ENCODE peak calls at places on chromosomes 6 and 20, in four cellular contexts. Q, V, L and P are unnamed samples.

GRCh38 chr6:169342655-169343054 is 89.0 kb upstream of the THBS2 start:
- DNase-seq in Q (no peak), V (no peak), L (no peak), P (no peak)

GRCh38 chr6:135586844-135587243 is 89.3 kb upstream of the AHI1 start:
- DNase-seq in Q (no peak), V (no peak), L (no peak), P (peak)

GRCh38 chr20:37734228-37734980 is 40.6 kb downstream of the CTNNBL1 start:
- DNase-seq in Q (no peak), V (no peak), L (no peak), P (peak)

GRCh38 chr20:32470025-32470861 is 112.1 kb downstream of the ASXL1 start:
- DNase-seq in Q (peak), V (peak), L (peak), P (no peak)

GRCh38 chr6:108655840-108656650 is 95.3 kb downstream of the FOXO3 start:
- DNase-seq in Q (no peak), V (no peak), L (no peak), P (no peak)

GRCh38 chr20:666877-667276 is 8.7 kb downstream of the SCRT2 start:
- DNase-seq in Q (no peak), V (no peak), L (no peak), P (no peak)

GRCh38 chr6:19781269-19781668 is 55.9 kb upstream of the ID4 start:
- DNase-seq in Q (no peak), V (no peak), L (no peak), P (no peak)

GRCh38 chr6:116667620-116668019 is 946 bp downstream of the ZUP1 start:
- DNase-seq in Q (no peak), V (peak), L (no peak), P (no peak)

GRCh38 chr6:40965046-40965445 is 74.0 kb downstream of the UNC5CL start:
- DNase-seq in Q (no peak), V (no peak), L (no peak), P (peak)

GRCh38 chr6:77837034-77837784 is 184.4 kb downstream of the MEI4 start:
- DNase-seq in Q (no peak), V (no peak), L (no peak), P (no peak)

GRCh38 chr6:53961679-53962370 is 149.4 kb upstream of the MLIP start:
- DNase-seq in Q (no peak), V (no peak), L (no peak), P (no peak)

GRCh38 chr20:675453-676314 is at the start of gene SCRT2:
- DNase-seq in Q (peak), V (no peak), L (peak), P (no peak)

GRCh38 chr20:32244959-32245358 is 32.5 kb upstream of the KIF3B start:
- DNase-seq in Q (no peak), V (no peak), L (no peak), P (no peak)

GRCh38 chr6:16322666-16323312 is 84.4 kb downstream of the GMPR start:
- DNase-seq in Q (peak), V (no peak), L (peak), P (peak)

GRCh38 chr6:27541212-27541931 is 68.5 kb upstream of the ZNF184 start:
- DNase-seq in Q (no peak), V (no peak), L (no peak), P (no peak)

GRCh38 chr6:157328108-157328692 is 4.9 kb upstream of the TMEM242 start:
- DNase-seq in Q (no peak), V (no peak), L (no peak), P (no peak)

GRCh38 chr20:51831891-51832675 is 29.8 kb upstream of the SALL4 start:
- DNase-seq in Q (no peak), V (no peak), L (no peak), P (no peak)

GRCh38 chr20:19274412-19275015 is 62.1 kb downstream of the SLC24A3 start:
- DNase-seq in Q (no peak), V (no peak), L (no peak), P (no peak)

GRCh38 chr6:35804996-35805736 is at the start of gene LHFPL5:
- DNase-seq in Q (peak), V (peak), L (peak), P (no peak)

GRCh38 chr6:29631860-29632731 is 887 bp downstream of the GABBR1 start:
- DNase-seq in Q (peak), V (no peak), L (peak), P (peak)

GRCh38 chr6:158861686-158862381 is 42.7 kb upstream of the EZR start:
- DNase-seq in Q (no peak), V (no peak), L (no peak), P (no peak)

GRCh38 chr20:34365765-34366213 is 2.7 kb downstream of the ITCH start:
- DNase-seq in Q (no peak), V (peak), L (no peak), P (no peak)

GRCh38 chr20:7610681-7611080 is 329.6 kb downstream of the HAO1 start:
- DNase-seq in Q (no peak), V (no peak), L (no peak), P (no peak)

GRCh38 chr6:95216560-95216959 is 360.8 kb upstream of the MANEA start:
- DNase-seq in Q (no peak), V (no peak), L (no peak), P (no peak)

GRCh38 chr6:14743465-14744211 is 502.2 kb upstream of the JARID2 start:
- DNase-seq in Q (peak), V (peak), L (no peak), P (peak)

GRCh38 chr6:163565140-163565539 is 150.6 kb downstream of the QKI start:
- DNase-seq in Q (no peak), V (no peak), L (no peak), P (no peak)

GRCh38 chr20:64102647-64103354 is 4.6 kb downstream of the NPBWR2 start:
- DNase-seq in Q (no peak), V (no peak), L (no peak), P (no peak)

GRCh38 chr20:59857951-59858350 is 75.5 kb downstream of the SYCP2 start:
- DNase-seq in Q (no peak), V (no peak), L (no peak), P (no peak)

GRCh38 chr20:55882922-55883321 is 122.4 kb downstream of the CBLN4 start:
- DNase-seq in Q (no peak), V (no peak), L (no peak), P (no peak)

GRCh38 chr6:141744971-141745370 is 387.8 kb upstream of the GJE1 start:
- DNase-seq in Q (no peak), V (no peak), L (no peak), P (no peak)

GRCh38 chr6:148358196-148358785 is 15.7 kb downstream of the SASH1 start:
- DNase-seq in Q (peak), V (no peak), L (no peak), P (no peak)

GRCh38 chr6:34243901-34244884 is 4.6 kb downstream of the SMIM29 start:
- DNase-seq in Q (no peak), V (peak), L (no peak), P (peak)

GRCh38 chr6:80376411-80376810 is 269.9 kb downstream of the BCKDHB start:
- DNase-seq in Q (no peak), V (no peak), L (no peak), P (no peak)

GRCh38 chr20:34029415-34029814 is 35.7 kb downstream of the RALY start:
- DNase-seq in Q (no peak), V (no peak), L (no peak), P (no peak)

GRCh38 chr20:1328680-1329330 is at the start of gene SDCBP2:
- DNase-seq in Q (no peak), V (no peak), L (no peak), P (peak)

GRCh38 chr6:32905078-32905477 is 35.8 kb downstream of the HLA-DMB start:
- DNase-seq in Q (no peak), V (no peak), L (no peak), P (no peak)

GRCh38 chr6:16950311-16950710 is 151.5 kb upstream of the STMND1 start:
- DNase-seq in Q (no peak), V (no peak), L (no peak), P (no peak)

GRCh38 chr6:168148231-168148849 is 69.3 kb upstream of the FRMD1 start:
- DNase-seq in Q (no peak), V (no peak), L (no peak), P (no peak)